ENCODE peak calls at places on chromosomes 16 and 17, in four cellular contexts. S is GM23338, Q is breast epithelium, M is fibroblast of lung. Z is an unnamed sample.

GRCh38 chr17:4645642-4646041 is 4.2 kb upstream of the ALOX15 start:
- DNase-seq in S (no peak), Q (no peak), M (no peak), Z (no peak)

GRCh38 chr16:49952386-49952785 is 72.6 kb upstream of the CNEP1R1 start:
- DNase-seq in S (no peak), Q (no peak), M (peak), Z (no peak)

GRCh38 chr16:12097523-12098428 is 121.2 kb downstream of the SNX29 start:
- DNase-seq in S (no peak), Q (no peak), M (peak), Z (no peak)

GRCh38 chr17:44987194-44987882 is 19.2 kb upstream of the C1QL1 start:
- DNase-seq in S (peak), Q (no peak), M (no peak), Z (no peak)

GRCh38 chr16:88552815-88553214 is 17.4 kb upstream of the ZC3H18 start:
- DNase-seq in S (no peak), Q (no peak), M (no peak), Z (no peak)

GRCh38 chr16:4240624-4241023 is 1.3 kb downstream of the SRL start:
- DNase-seq in S (peak), Q (no peak), M (no peak), Z (no peak)

GRCh38 chr16:50816901-50817555 is 75.1 kb downstream of the CYLD start:
- DNase-seq in S (no peak), Q (no peak), M (no peak), Z (no peak)

GRCh38 chr17:55567240-55568216 is 56.3 kb upstream of the SMIM36 start:
- DNase-seq in S (no peak), Q (no peak), M (peak), Z (no peak)

GRCh38 chr17:6591599-6592158 is 35.3 kb upstream of the PITPNM3 start:
- DNase-seq in S (no peak), Q (no peak), M (peak), Z (no peak)

GRCh38 chr16:798666-799065 is 1.9 kb downstream of the GNG13 start:
- DNase-seq in S (no peak), Q (no peak), M (no peak), Z (no peak)

GRCh38 chr17:5126719-5127488 is 11.1 kb downstream of the USP6 start:
- DNase-seq in S (no peak), Q (no peak), M (no peak), Z (no peak)

GRCh38 chr16:88560722-88561484 is 9.3 kb upstream of the ZC3H18 start:
- DNase-seq in S (peak), Q (no peak), M (peak), Z (no peak)

GRCh38 chr16:50696575-50697420 is 3.4 kb downstream of the NOD2 start:
- DNase-seq in S (no peak), Q (peak), M (peak), Z (peak)

GRCh38 chr17:34757106-34757505 is 177.7 kb downstream of the TMEM132E start:
- DNase-seq in S (no peak), Q (no peak), M (no peak), Z (no peak)

GRCh38 chr17:8186446-8186786 is 3.6 kb downstream of the BORCS6 start:
- DNase-seq in S (no peak), Q (no peak), M (no peak), Z (no peak)

GRCh38 chr16:88379694-88380040 is 3.1 kb upstream of the ZNF469 start:
- DNase-seq in S (no peak), Q (no peak), M (no peak), Z (no peak)

GRCh38 chr17:2203818-2204217 is 99.8 kb downstream of the SMG6 start:
- DNase-seq in S (no peak), Q (no peak), M (no peak), Z (no peak)

GRCh38 chr16:4709481-4709880 is 16.1 kb downstream of the NUDT16L1 start:
- DNase-seq in S (no peak), Q (no peak), M (peak), Z (no peak)

GRCh38 chr17:32881054-32881453 is 4.1 kb upstream of the MYO1D start:
- DNase-seq in S (no peak), Q (no peak), M (no peak), Z (no peak)

GRCh38 chr17:29347831-29348281 is 42.3 kb upstream of the TAOK1 start:
- DNase-seq in S (no peak), Q (no peak), M (peak), Z (no peak)

GRCh38 chr16:50071075-50071671 is 5.4 kb downstream of the HEATR3 start:
- DNase-seq in S (no peak), Q (no peak), M (no peak), Z (no peak)

GRCh38 chr17:77444653-77445029 is 303.9 kb downstream of the SEC14L1 start:
- DNase-seq in S (no peak), Q (no peak), M (peak), Z (no peak)

GRCh38 chr17:38333635-38334295 is 10.0 kb downstream of the GPR179 start:
- DNase-seq in S (peak), Q (no peak), M (no peak), Z (no peak)

GRCh38 chr17:7215652-7216139 is 3.9 kb downstream of the DLG4 start:
- DNase-seq in S (peak), Q (no peak), M (no peak), Z (no peak)

GRCh38 chr17:78697846-78698343 is 84.2 kb downstream of the CYTH1 start:
- DNase-seq in S (no peak), Q (no peak), M (no peak), Z (no peak)

GRCh38 chr17:280216-280615 is 72.4 kb downstream of the RPH3AL start:
- DNase-seq in S (no peak), Q (no peak), M (no peak), Z (no peak)

GRCh38 chr17:29292071-29292991 is 1.6 kb downstream of the NUFIP2 start:
- DNase-seq in S (peak), Q (peak), M (peak), Z (peak)

GRCh38 chr17:54848368-54848987 is 52.2 kb upstream of the TOM1L1 start:
- DNase-seq in S (no peak), Q (no peak), M (no peak), Z (no peak)

GRCh38 chr17:71959129-71959528 is 161.7 kb upstream of the SOX9 start:
- DNase-seq in S (peak), Q (no peak), M (peak), Z (no peak)

GRCh38 chr16:10918294-10919002 is 23.8 kb downstream of the DEXI start:
- DNase-seq in S (peak), Q (peak), M (peak), Z (peak)

GRCh38 chr17:57735707-57736106 is 9.4 kb downstream of the CCDC182 start:
- DNase-seq in S (peak), Q (no peak), M (no peak), Z (no peak)

GRCh38 chr16:68356249-68356918 is 45.6 kb downstream of the PRMT7 start:
- DNase-seq in S (no peak), Q (no peak), M (no peak), Z (no peak)

GRCh38 chr16:2955779-2956565 is 8.1 kb upstream of the KREMEN2 start:
- DNase-seq in S (peak), Q (no peak), M (no peak), Z (no peak)

DNA sequence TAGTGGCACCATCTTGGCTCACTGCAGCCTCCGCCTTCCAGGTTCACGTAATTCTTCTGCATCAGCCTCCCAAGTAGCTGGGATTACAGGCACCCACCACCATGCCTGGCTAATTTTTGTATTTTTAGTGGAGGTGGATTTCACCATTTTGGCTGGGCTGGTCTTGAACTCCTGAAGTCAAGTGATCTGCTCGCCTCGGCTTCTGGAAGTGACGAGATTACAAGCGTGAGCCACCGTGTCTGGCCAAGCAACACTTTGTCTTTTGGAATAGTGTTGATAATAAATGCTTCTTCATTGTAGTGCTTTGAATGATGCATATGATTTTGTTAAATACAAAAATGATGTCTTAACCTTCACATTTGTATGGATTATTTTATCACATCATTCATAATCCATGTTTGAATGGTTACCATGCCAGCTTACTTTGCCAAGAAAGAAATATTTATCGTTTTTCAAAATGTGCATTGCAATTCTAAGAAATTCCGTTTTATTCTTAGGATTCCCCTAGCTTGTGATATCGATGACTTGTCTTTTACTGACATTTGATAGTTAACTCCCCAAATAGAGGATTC is 29.1 kb downstream of the USP10 start:
- DNase-seq in S (no peak), Q (no peak), M (no peak), Z (no peak)
- H3K4me3 ChIP-seq in S (no peak), Q (no peak), M (no peak), Z (no peak)

DNA sequence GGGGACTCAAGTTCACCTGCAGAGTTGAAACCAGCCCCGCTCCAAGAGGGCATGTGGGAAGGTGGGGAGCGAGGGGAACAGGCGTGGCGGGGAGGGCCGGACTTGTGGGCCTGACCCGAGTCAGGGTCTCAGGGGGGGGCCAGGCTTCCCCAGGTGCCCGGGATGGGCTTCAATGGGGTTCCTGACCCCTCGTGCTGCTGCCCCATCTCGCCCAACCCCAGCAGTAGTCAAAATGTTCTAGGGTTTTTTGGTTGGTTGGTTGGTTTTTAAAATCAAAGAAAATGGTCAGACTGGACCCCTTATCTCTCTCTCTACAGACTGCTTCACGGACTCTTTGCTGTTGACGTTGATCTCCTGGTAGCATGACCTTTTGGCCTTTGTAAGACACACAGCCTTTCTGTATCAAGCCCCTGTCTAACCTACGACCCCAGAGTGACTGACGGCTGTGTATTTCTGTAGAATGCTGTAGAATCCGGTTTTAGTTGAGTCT is 69.5 kb downstream of the AMFR start:
- DNase-seq in S (no peak), Q (peak), M (no peak), Z (no peak)
- H3K27ac ChIP-seq in S (peak), Q (no peak), M (no peak), Z (no peak)

DNA sequence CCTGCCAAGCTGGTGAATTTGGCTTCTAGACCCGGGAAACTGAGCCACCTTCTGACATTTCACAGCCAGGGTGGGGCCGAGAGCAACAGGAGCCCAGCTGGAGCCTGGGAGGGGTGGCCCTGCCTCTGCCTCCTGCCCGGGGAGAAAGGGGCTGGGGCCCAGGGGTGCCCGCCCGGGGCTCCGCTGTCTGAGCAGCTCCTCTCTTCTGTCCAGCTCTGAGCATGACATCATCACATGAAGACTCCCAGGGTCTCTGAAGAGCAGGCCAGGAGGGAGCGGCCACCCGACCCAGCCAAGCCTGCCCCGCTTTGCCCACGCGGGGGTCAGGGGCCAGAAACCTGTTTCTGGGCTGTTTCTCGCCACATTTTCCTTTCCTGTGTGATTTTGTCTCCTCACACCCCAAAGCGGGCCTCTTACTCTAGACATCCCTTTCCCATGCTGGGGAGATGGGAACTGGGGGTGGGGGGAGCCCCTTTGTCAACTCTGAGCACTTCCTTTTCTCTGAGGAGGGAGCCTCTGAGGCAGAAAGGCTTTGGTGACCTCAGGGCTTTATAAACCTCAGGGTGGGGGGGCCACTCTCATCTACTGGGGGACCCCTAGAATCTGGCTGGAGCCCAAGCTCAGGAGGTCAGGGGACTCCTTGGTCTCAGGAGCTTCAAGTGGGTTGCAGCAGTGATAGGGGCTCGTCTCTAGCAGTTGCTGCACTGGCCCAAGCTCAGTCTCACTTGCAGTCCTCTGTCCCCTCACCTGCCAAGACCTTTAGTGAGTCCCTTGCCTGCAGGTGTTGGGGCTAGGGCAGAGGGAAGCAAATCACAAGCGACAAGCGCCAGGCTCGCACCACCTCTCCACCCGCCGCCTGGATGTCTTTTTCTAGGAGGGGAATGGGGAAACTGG is 7.6 kb downstream of the UBALD2 start:
- DNase-seq in S (no peak), Q (no peak), M (no peak), Z (no peak)
- H3K4me3 ChIP-seq in S (no peak), Q (peak), M (no peak), Z (peak)

GRCh38 chr17:79789943-79790804 is 6.7 kb downstream of the CBX8 start:
- DNase-seq in S (peak), Q (no peak), M (no peak), Z (no peak)

GRCh38 chr17:79791354-79792123 is 5.3 kb downstream of the CBX8 start:
- DNase-seq in S (peak), Q (no peak), M (no peak), Z (no peak)

GRCh38 chr17:79788989-79789942 is 7.6 kb downstream of the CBX8 start:
- DNase-seq in S (peak), Q (no peak), M (no peak), Z (no peak)

GRCh38 chr17:79792371-79792871 is 4.5 kb downstream of the CBX8 start:
- DNase-seq in S (peak), Q (no peak), M (no peak), Z (no peak)

GRCh38 chr17:79790805-79791353 is 6.0 kb downstream of the CBX8 start:
- DNase-seq in S (peak), Q (no peak), M (no peak), Z (no peak)
- H3K27ac ChIP-seq in S (no peak), Q (no peak), M (no peak), Z (no peak)

GRCh38 chr17:61517265-61517664 is 65.0 kb downstream of the TBX4 start:
- DNase-seq in S (no peak), Q (no peak), M (no peak), Z (no peak)
- H3K4me3 ChIP-seq in S (no peak), Q (no peak), M (no peak), Z (no peak)

GRCh38 chr16:9016824-9017223 is 53.1 kb upstream of the USP7 start:
- DNase-seq in S (peak), Q (no peak), M (no peak), Z (no peak)
- H3K27ac ChIP-seq in S (no peak), Q (no peak), M (no peak), Z (no peak)

DNA sequence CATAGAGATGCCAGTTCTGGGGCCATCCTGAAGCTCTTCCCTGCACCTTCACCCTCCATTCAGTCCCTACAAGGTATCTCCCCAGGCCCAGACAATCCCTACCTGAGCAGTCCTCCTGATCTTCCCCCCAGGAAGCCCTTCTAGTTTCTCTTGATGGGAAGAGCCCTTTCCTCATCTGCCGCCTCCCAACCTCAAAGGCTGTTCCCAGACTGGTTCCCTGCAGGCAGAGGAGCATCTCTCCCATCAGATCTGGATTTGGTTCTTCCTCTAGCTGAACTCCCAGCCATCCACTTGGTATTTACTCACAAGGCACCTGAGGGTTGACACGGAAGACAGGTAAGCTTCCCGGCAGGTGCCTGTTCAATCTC is 24.6 kb upstream of the PHB1 start:
- DNase-seq in S (no peak), Q (peak), M (no peak), Z (no peak)
- H3K4me3 ChIP-seq in S (peak), Q (no peak), M (no peak), Z (no peak)

GRCh38 chr16:81798311-81799137 is 19.4 kb downstream of the PLCG2 start:
- DNase-seq in S (peak), Q (no peak), M (no peak), Z (no peak)
- H3K27ac ChIP-seq in S (no peak), Q (peak), M (no peak), Z (no peak)

Z was measured in thoracic aorta.